ENCODE peak calls at places on chromosome 21, in four cellular contexts. O is K562, F is WTC11, C is H1. U is an unnamed sample.

GRCh38 chr21:28669331-28669730 is 323.3 kb downstream of the LTN1 start:
- DNase-seq in O (no peak), F (no peak), C (no peak), U (no peak)

GRCh38 chr21:37873655-37874054 is 42.6 kb downstream of the KCNJ6 start:
- DNase-seq in O (no peak), F (no peak), C (no peak), U (peak)

GRCh38 chr21:38922474-38922873 is 116.7 kb downstream of the ETS2 start:
- DNase-seq in O (no peak), F (no peak), C (no peak), U (no peak)

GRCh38 chr21:21165063-21165645 is 166.9 kb downstream of the NCAM2 start:
- DNase-seq in O (no peak), F (no peak), C (no peak), U (no peak)

GRCh38 chr21:38993561-38993960 is 187.8 kb downstream of the ETS2 start:
- DNase-seq in O (no peak), F (no peak), C (no peak), U (no peak)

GRCh38 chr21:33492571-33492970 is 1.1 kb upstream of the DNAJC28 start:
- DNase-seq in O (no peak), F (no peak), C (no peak), U (no peak)

GRCh38 chr21:39084979-39085729 is 98.1 kb downstream of the PSMG1 start:
- DNase-seq in O (no peak), F (no peak), C (no peak), U (no peak)

GRCh38 chr21:28513450-28513849 is 479.2 kb downstream of the LTN1 start:
- DNase-seq in O (no peak), F (no peak), C (no peak), U (no peak)

GRCh38 chr21:15795533-15795932 is 65.8 kb downstream of the USP25 start:
- DNase-seq in O (no peak), F (no peak), C (no peak), U (no peak)

GRCh38 chr21:29246614-29247013 is 52.1 kb upstream of the BACH1 start:
- DNase-seq in O (no peak), F (no peak), C (no peak), U (no peak)

GRCh38 chr21:16532841-16533240 is 803.1 kb downstream of the USP25 start:
- DNase-seq in O (no peak), F (no peak), C (no peak), U (no peak)

GRCh38 chr21:37655601-37656300 is 260.5 kb downstream of the KCNJ6 start:
- DNase-seq in O (no peak), F (no peak), C (peak), U (no peak)

GRCh38 chr21:25329227-25329626 is 278.1 kb downstream of the MRPL39 start:
- DNase-seq in O (no peak), F (no peak), C (no peak), U (no peak)

GRCh38 chr21:34147835-34148804 is 74.7 kb downstream of the MRPS6 start:
- DNase-seq in O (no peak), F (no peak), C (no peak), U (no peak)

GRCh38 chr21:26964379-26964778 is 2.5 kb downstream of the ADAMTS5 start:
- DNase-seq in O (no peak), F (peak), C (no peak), U (peak)

GRCh38 chr21:26966978-26967913 is at the start of gene ADAMTS5:
- DNase-seq in O (no peak), F (peak), C (peak), U (peak)

GRCh38 chr21:26965567-26966359 is 1.1 kb downstream of the ADAMTS5 start:
- DNase-seq in O (no peak), F (peak), C (peak), U (peak)

GRCh38 chr21:26965091-26965566 is 1.8 kb downstream of the ADAMTS5 start:
- DNase-seq in O (no peak), F (no peak), C (no peak), U (no peak)

GRCh38 chr21:26966360-26966977 is 419 bp downstream of the ADAMTS5 start:
- DNase-seq in O (no peak), F (no peak), C (peak), U (peak)
- TF ChIP-seq CREB1 in O (no peak), F (no peak), C (no peak), U (no peak)

GRCh38 chr21:26756491-26757159 is 88.6 kb downstream of the ADAMTS1 start:
- DNase-seq in O (no peak), F (no peak), C (no peak), U (no peak)
- TF ChIP-seq CREB1 in O (no peak), F (no peak), C (no peak), U (no peak)

GRCh38 chr21:46096596-46096981 is 1.3 kb upstream of the COL6A2 start:
- DNase-seq in O (no peak), F (peak), C (peak), U (no peak)

GRCh38 chr21:46095814-46096595 is 1.9 kb upstream of the COL6A2 start:
- DNase-seq in O (no peak), F (no peak), C (peak), U (no peak)

GRCh38 chr21:46094401-46095105 is 3.4 kb upstream of the COL6A2 start:
- DNase-seq in O (peak), F (no peak), C (no peak), U (no peak)

GRCh38 chr21:46093668-46094400 is 4.1 kb upstream of the COL6A2 start:
- DNase-seq in O (no peak), F (peak), C (peak), U (no peak)

GRCh38 chr21:46095106-46095719 is 2.7 kb upstream of the COL6A2 start:
- DNase-seq in O (peak), F (no peak), C (no peak), U (no peak)
- TF ChIP-seq CREB1 in O (no peak), F (no peak), C (no peak), U (no peak)

GRCh38 chr21:44931501-44932365 is 8.1 kb upstream of the SLX9 start:
- DNase-seq in O (no peak), F (no peak), C (no peak), U (no peak)

GRCh38 chr21:44933938-44934260 is 5.9 kb upstream of the SLX9 start:
- DNase-seq in O (no peak), F (no peak), C (no peak), U (no peak)

GRCh38 chr21:44933199-44933937 is 6.5 kb upstream of the SLX9 start:
- DNase-seq in O (no peak), F (no peak), C (no peak), U (no peak)

GRCh38 chr21:44931137-44931500 is 8.7 kb upstream of the SLX9 start:
- DNase-seq in O (no peak), F (no peak), C (no peak), U (peak)

DNA sequence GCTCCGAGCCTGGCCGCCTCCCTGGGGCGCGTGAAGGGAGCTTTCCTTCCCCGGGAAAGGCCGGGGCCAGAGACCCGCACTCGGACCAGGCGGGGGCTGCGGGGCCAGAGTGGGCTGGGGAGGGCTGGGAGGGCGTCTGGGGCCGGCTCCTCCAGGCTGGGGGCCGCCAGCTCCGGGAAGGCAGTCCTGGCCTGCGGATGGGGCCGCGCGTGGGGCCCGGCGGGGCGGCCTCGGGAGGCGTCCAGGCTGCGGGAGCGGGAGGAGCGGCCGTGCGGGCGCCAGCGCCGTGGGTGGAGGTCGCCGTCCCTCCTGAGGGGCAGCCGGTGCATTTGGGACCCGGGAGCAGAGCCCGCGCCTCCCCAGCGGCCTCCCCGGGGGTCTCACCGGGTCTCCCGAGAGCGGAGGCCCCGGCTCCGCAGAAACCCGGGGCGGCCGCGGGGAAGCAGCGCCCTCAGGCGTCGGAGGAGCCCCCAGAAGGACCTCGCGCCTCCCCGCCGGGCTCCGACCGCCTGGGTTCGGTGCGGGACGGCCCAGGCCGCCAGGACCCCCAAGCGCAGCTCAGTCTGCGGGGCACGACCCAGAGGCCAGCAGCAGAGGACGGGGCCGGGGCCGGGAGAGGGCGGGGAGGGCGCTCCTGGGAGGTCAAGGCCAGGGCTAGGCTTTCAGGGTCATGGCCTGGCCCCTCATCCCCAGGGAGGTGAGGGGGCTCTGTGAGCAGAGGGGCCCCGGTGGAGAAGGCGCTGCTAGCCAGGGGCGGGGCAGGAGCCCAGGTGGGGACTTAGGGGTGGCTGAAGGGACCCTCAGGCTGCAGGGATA is 7.3 kb upstream of the SLX9 start:
- DNase-seq in O (peak), F (no peak), C (no peak), U (no peak)
- TF ChIP-seq CREB1 in O (no peak), F (no peak), C (no peak), U (no peak)

DNA sequence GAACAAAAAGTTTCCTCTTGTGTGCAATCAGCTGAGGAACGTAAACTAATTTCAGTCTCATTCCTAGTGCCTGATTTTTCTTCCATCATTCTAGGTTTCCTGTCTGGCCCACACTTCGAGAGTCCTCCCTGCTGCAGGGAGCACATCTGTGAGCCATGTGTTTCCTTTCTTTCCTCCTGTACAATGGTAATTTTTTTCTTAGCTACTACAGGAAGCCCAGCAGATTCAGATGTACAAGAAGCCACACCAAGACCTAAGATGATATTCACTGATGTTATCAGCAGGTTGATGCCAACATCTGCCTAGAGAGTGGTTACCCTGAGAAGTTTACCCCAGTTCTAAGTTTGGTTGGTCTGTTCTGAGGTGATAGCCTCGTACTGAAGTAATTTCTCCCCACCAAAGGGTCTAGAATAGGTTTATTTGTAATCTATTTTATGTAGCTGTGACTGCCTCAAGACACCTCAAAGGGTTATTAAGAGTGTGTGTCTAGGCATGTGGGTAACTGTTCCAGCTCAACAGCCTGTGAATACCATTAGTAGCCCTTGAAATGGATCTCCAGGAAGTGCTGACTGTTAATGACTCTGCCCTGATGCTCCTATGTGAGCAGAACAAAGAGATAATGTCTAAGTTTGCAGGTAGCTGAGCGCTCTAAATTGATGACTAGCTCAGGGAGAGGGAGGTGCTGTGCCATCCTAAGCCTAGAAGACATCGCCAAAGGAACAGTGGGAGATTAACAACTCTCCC is 31.7 kb upstream of the CLDN14 start:
- DNase-seq in O (no peak), F (no peak), C (no peak), U (no peak)
- TF ChIP-seq CREB1 in O (no peak), F (no peak), C (no peak), U (no peak)

DNA sequence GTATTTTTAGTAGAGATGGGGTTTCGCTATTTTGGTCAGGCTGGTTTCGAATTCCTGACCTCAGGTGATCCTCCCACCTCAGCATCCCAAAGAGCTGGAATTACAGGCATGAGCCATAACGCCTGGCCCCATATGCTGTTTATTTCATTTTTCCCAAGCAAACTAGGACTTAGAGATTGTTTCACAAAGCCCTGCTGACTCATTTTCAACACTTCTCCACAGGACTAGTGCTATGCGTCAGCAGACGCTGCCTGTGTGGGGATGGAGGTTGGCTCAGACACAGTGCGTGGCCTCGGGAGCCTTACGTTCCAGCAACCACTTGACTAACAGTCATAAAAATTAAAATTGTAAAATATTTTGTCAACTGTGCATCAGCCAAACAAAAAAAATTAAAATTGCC is 22.7 kb downstream of the PKNOX1 start:
- DNase-seq in O (no peak), F (no peak), C (no peak), U (no peak)
- TF ChIP-seq CREB1 in O (no peak), F (no peak), C (no peak), U (no peak)

GRCh38 chr21:41765393-41765950 is 1.4 kb downstream of the RIPK4 start:
- DNase-seq in O (no peak), F (no peak), C (no peak), U (no peak)
- TF ChIP-seq CREB1 in O (no peak), F (no peak), C (no peak), U (no peak)

U was measured in GM23338.